ENCODE peak calls at places on chromosomes 2 and 18, in six cellular contexts. H, Y, W, O, R and Q are unnamed samples. For H3K36me3, the result is how much of the 10 kb centered on the place peaks cover.

GRCh38 chr2:161303535-161304050 is 4.6 kb upstream of the PSMD14 start:
- DNase-seq in H (no peak), Y (no peak), W (no peak), O (no peak), R (no peak), Q (no peak)

GRCh38 chr18:80194874-80195570 is 52.3 kb downstream of the PARD6G start:
- DNase-seq in H (no peak), Y (no peak), W (no peak), O (no peak), R (no peak), Q (no peak)

GRCh38 chr18:37019157-37019571 is 190.2 kb downstream of the KIAA1328 start:
- DNase-seq in H (peak), Y (no peak), W (no peak), O (peak), R (no peak), Q (no peak)

GRCh38 chr2:68458962-68459361 is 8.1 kb downstream of the FBXO48 start:
- DNase-seq in H (peak), Y (no peak), W (peak), O (no peak), R (no peak), Q (no peak)

GRCh38 chr2:225493420-225494099 is 94.0 kb downstream of the NYAP2 start:
- DNase-seq in H (no peak), Y (no peak), W (no peak), O (no peak), R (no peak), Q (no peak)

GRCh38 chr18:79496978-79497637 is 101.4 kb downstream of the NFATC1 start:
- DNase-seq in H (peak), Y (peak), W (peak), O (peak), R (no peak), Q (no peak)

GRCh38 chr2:44324971-44325426 is 36.3 kb downstream of the PREPL start:
- DNase-seq in H (peak), Y (no peak), W (peak), O (no peak), R (no peak), Q (no peak)

GRCh38 chr2:110853516-110853915 is 121.1 kb downstream of the ACOXL start:
- DNase-seq in H (peak), Y (peak), W (peak), O (no peak), R (peak), Q (no peak)

GRCh38 chr2:33123216-33123615 is 176.5 kb downstream of the LTBP1 start:
- DNase-seq in H (no peak), Y (no peak), W (no peak), O (no peak), R (no peak), Q (no peak)

GRCh38 chr18:77339093-77339492 is 89.4 kb downstream of the GALR1 start:
- DNase-seq in H (no peak), Y (no peak), W (no peak), O (no peak), R (no peak), Q (no peak)

GRCh38 chr2:84778921-84779320 is 102.0 kb downstream of the TRABD2A start:
- DNase-seq in H (no peak), Y (no peak), W (no peak), O (no peak), R (no peak), Q (no peak)

GRCh38 chr2:210861038-210861665 is 304.8 kb downstream of the CPS1 start:
- DNase-seq in H (no peak), Y (no peak), W (no peak), O (no peak), R (no peak), Q (no peak)

GRCh38 chr2:139825726-139826125 is 1045.5 kb upstream of the NXPH2 start:
- DNase-seq in H (no peak), Y (no peak), W (no peak), O (no peak), R (no peak), Q (no peak)

DNA sequence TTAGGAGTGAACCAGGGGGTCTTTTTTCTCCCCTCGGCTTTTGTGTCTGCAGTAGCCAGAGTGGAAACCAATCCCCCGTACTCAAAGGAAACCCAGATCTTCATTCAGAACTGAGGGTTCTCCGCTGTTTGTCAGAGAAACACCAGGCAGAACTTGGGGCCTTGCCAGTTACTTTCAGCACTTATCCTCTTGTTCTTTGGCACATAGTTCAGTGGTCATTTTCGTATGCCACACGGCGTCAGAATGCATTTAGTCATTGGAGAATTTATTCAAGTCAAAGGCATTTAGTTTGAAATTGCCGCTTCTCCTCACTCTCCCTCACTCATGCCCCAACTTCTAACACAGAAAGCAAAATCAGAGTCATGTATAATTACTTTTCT is 102.9 kb downstream of the CABLES1 start:
- DNase-seq in H (peak), Y (peak), W (no peak), O (no peak), R (no peak), Q (no peak)
- H3K4me3 ChIP-seq in H (peak), Y (peak), W (peak), O (peak), R (peak), Q (no peak)

DNA sequence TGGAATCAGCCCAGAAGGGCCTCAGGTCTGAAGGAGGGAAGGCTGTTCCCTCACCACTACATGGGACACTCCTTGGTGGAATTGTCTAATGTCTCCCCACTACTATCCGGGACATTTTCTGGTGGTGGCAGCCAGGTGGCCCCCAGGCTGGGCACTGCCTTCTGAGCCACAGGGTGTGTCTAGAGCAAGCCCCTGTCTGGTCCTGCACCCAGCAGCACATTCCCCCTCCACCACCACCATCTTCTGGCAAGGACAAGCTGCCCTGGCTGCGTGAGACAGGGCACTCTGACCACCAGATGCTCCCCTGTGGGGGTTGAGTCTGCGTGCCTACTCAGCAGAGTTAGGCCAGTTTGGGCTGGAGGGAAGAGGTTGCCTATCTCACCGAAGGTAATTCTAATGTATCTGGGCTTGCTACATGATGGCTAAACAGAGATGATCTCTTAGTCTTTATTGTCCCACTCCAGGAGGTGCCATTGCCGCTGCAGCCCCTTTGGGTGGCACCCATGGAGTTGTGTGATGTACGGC is 106.3 kb downstream of the PLB1 start:
- DNase-seq in H (no peak), Y (no peak), W (no peak), O (no peak), R (no peak), Q (no peak)
- H3K36me3 ChIP-seq in H (under half), Y (under half), W (under half), O (under half), R (under half), Q (under half)

DNA sequence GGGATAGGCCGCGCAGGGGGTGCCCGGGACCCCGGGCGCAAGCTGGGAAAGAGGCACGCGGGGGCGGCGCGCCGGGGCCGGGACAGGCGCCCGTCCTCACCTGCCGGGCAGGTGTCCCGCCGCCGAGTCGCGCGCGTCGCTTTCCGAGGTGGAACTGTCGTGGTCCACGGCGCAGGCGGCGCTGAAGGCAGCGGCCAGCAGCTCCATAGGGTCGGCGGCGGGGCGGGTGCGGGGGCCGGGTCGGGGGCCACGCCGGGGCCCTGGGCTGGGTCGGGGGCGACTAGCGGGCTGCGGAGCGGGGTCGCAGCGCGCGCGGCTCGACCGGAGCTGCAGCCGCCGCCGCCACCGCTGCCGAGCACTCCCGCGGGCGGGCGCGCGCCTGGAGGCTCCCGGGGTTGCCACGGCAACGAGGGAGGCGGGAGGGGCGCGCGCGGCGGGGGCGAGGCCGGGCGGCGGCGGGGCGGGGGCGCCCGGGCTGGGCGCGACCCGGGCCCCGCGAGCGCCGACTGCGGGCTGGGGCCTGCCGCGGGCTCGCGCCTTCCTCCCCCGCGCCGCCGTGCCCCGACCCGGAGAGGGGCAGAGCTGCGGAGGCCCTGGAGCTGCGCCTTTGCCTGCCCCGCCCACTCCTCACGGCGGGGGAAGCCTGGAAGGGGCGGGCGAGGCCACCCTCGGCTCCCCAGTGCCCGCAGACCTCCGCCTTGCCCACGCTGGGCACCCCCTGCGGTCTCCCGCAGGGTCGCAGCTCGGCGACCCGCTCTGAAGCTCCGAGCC is 57.9 kb downstream of the SNORC start:
- DNase-seq in H (no peak), Y (no peak), W (peak), O (no peak), R (no peak), Q (no peak)
- H3K4me3 ChIP-seq in H (no peak), Y (peak), W (no peak), O (no peak), R (peak), Q (no peak)

DNA sequence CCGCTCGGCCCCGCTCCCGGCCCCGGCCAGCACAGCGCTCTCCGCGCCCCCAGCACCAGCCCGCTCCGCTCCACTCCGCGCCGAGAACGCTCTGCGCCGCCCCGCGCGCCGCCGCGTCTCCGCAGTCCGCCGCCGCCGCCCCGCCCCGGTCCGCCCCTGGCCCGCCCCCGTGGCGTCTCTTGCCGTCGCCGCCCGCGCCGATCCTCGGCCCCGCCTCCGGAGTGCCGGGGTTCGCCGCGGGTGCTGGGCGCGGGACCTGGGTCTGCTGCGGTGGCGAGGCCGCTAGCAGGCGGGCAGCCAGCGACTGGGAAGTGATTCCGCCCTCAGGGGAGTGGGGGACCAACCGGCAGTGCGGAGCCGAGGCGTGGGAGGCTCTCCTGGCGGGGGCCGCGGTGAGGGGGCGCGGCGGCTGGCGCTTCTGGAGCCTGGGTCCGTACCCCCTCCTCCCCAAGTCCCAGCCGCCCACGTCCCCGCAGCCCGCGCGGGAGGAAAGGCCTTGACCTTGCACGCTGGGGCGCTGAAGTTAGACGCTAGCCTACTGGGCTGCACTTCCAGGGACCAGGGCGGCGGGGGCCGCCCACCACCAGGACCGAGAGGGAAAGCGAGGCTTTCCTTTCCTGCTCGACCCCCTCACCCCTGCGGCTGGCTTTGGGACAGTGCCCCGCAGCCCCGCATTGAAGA is at the start of gene HS6ST1:
- DNase-seq in H (peak), Y (peak), W (peak), O (peak), R (peak), Q (peak)
- H3K36me3 ChIP-seq in H (under half), Y (under half), W (under half), O (under half), R (under half), Q (under half)

GRCh38 chr2:219443697-219444023 is 9.0 kb downstream of the SPEG start:
- DNase-seq in H (no peak), Y (no peak), W (no peak), O (no peak), R (no peak), Q (no peak)

GRCh38 chr2:219440388-219441256 is 6.0 kb downstream of the SPEG start:
- DNase-seq in H (peak), Y (no peak), W (peak), O (no peak), R (no peak), Q (no peak)

GRCh38 chr2:219443016-219443696 is 8.5 kb downstream of the SPEG start:
- DNase-seq in H (no peak), Y (no peak), W (no peak), O (no peak), R (no peak), Q (no peak)

GRCh38 chr2:219441451-219442205 is 7.0 kb downstream of the SPEG start:
- DNase-seq in H (peak), Y (peak), W (peak), O (no peak), R (peak), Q (no peak)

DNA sequence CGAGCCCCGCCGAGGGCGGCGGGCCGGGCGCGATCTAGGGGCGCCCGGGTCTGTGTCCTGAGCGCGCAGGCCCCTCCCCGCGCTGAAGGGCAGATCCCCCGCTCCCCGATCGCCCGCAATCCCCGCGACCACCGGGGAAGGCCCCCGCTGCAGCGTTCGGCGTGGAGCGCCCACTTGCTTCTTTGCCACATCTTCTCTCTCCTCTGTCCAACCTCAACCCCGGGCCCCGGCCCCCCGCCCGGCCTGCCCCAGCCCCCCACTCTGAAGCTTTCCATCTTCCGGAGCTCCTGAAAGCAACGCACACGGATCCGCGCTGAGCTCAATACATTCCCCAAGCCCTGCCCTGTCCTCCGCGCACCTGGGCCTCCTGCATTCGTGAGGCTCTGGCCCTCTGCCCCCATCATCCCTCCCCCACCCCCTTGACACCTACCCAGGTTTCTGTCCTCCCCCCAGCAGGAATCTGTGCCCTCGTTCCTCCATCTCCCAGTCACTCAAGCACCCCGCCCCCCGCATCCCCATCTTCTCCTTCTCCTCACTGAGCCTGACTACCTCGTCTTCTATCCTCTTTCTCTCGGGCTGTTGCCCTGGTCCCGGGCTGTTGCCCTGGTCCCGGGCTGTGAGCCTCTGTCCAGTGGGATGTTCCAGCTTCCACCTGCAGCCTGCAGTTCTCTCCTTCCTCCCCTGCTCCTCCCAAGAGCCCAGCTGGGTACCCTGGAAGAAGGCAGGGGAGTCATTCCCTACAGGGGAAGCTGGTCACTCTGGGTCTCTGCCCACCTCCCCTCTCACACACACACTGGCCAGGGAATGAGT is 7.8 kb downstream of the SPEG start:
- DNase-seq in H (no peak), Y (no peak), W (peak), O (no peak), R (no peak), Q (no peak)
- H3K4me3 ChIP-seq in H (peak), Y (peak), W (peak), O (peak), R (peak), Q (no peak)

GRCh38 chr2:229810786-229811185 is 96.4 kb upstream of the DNER start:
- DNase-seq in H (peak), Y (no peak), W (peak), O (no peak), R (no peak), Q (no peak)

GRCh38 chr2:229815858-229816257 is 101.5 kb upstream of the DNER start:
- DNase-seq in H (no peak), Y (no peak), W (peak), O (no peak), R (no peak), Q (no peak)

GRCh38 chr2:229818230-229818629 is 103.6 kb downstream of the TRIP12 start:
- DNase-seq in H (no peak), Y (no peak), W (no peak), O (no peak), R (no peak), Q (no peak)

DNA sequence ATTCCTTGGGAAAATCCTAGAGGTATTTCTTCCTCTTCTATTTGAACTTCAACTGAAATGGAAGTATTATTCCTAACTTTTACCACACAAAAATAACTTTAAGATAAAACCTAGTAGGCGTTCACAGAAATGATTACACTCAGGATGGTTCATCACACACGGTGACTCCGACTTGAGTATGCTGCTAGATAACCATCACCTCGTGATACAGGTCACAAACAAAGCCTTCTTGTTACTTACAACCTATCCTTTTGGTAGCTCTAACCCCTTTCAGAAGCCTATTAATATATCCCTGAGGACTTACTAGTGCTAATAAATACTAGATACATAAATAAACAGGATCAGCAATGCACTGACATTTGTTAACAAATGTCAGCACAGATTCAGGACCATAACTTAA is 101.0 kb upstream of the DNER start:
- DNase-seq in H (no peak), Y (no peak), W (no peak), O (no peak), R (no peak), Q (no peak)
- H3K36me3 ChIP-seq in H (under half), Y (under half), W (half or more), O (half or more), R (under half), Q (under half)

GRCh38 chr18:2971741-2972552 is 41.0 kb downstream of the LPIN2 start:
- DNase-seq in H (no peak), Y (peak), W (no peak), O (peak), R (peak), Q (peak)
- H3K4me3 ChIP-seq in H (no peak), Y (no peak), W (no peak), O (peak), R (peak), Q (peak)

GRCh38 chr18:2302012-2302411 is 269.3 kb downstream of the METTL4 start:
- DNase-seq in H (no peak), Y (no peak), W (no peak), O (no peak), R (no peak), Q (no peak)
- H3K36me3 ChIP-seq in H (under half), Y (under half), W (under half), O (under half), R (under half), Q (under half)